ENCODE peak calls at places on chromosomes 13 and 19, in four cellular contexts. D, F, Y and J are unnamed samples.

GRCh38 chr13:25422153-25422552 is 50.4 kb downstream of the ATP8A2 start:
- DNase-seq in Y (no peak), D (no peak), F (no peak), J (no peak)

GRCh38 chr13:20990910-20991525 is 70.4 kb downstream of the LATS2 start:
- DNase-seq in D (no peak), Y (no peak), F (no peak), J (no peak)

GRCh38 chr13:113091891-113092775 is 13.5 kb upstream of the F7 start:
- DNase-seq in F (no peak), Y (no peak), D (no peak), J (peak)

GRCh38 chr19:10691883-10692282 is 9.4 kb upstream of the QTRT1 start:
- DNase-seq in F (no peak), D (no peak), Y (no peak), J (no peak)

GRCh38 chr19:47028372-47028672 is 8.7 kb downstream of the NPAS1 start:
- DNase-seq in D (no peak), F (no peak), Y (no peak), J (peak)

GRCh38 chr13:41905600-41906254 is 55.2 kb downstream of the VWA8 start:
- DNase-seq in F (peak), Y (no peak), D (no peak), J (no peak)

GRCh38 chr19:391199-391557 is 17.8 kb downstream of the C2CD4C start:
- DNase-seq in F (no peak), Y (no peak), D (peak), J (no peak)

GRCh38 chr13:40595693-40596092 is 70.7 kb downstream of the FOXO1 start:
- DNase-seq in Y (no peak), F (no peak), D (no peak), J (no peak)

GRCh38 chr19:58559275-58560006 is 1.0 kb upstream of the UBE2M start:
- DNase-seq in F (peak), Y (peak), D (peak), J (peak)

GRCh38 chr13:94263038-94263437 is 216.4 kb downstream of the DCT start:
- DNase-seq in D (no peak), Y (no peak), F (no peak), J (no peak)

DNA sequence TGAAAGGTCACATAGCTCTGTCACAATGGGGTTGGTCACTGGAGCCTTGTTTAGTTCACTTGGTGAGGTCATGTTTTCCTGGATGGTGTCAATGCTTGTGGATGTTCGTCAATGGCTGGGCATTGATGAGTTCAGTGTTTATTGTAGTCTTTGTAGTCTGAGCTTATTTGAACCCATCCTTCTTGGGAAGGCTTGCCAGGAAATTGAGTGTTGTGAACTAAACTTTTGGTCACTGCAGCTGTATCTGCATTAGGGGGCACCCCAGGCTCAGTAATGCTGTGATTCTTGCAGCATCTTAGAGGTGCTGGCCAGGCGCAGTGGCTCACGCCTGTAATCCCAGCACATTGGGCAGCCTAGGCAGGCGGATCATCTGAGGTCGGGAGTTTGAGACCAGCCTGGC is 22.0 kb downstream of the BLOC1S3 start:
- DNase-seq in Y (no peak), D (peak), F (no peak), J (no peak)
- TF ChIP-seq CTCF in Y (peak), D (no peak), F (peak), J (no peak)

GRCh38 chr19:7382694-7383093 is 34.0 kb downstream of the ARHGEF18 start:
- DNase-seq in Y (no peak), F (no peak), D (no peak), J (no peak)
- TF ChIP-seq CTCF in Y (peak), F (no peak), D (no peak), J (no peak)

GRCh38 chr13:46553886-46554855 is 1.2 kb downstream of the LRCH1 start:
- DNase-seq in D (peak), F (peak), Y (peak), J (peak)
- TF ChIP-seq CTCF in D (no peak), F (no peak), Y (peak), J (no peak)

GRCh38 chr13:34078334-34078999 is 260.5 kb downstream of the RFC3 start:
- DNase-seq in D (no peak), F (no peak), Y (no peak), J (no peak)

GRCh38 chr13:34076319-34076718 is 258.4 kb downstream of the RFC3 start:
- DNase-seq in D (no peak), F (no peak), Y (no peak), J (no peak)

GRCh38 chr13:34076943-34077703 is 259.2 kb downstream of the RFC3 start:
- DNase-seq in D (no peak), F (peak), Y (no peak), J (no peak)
- TF ChIP-seq CTCF in D (no peak), F (peak), Y (peak), J (no peak)

DNA sequence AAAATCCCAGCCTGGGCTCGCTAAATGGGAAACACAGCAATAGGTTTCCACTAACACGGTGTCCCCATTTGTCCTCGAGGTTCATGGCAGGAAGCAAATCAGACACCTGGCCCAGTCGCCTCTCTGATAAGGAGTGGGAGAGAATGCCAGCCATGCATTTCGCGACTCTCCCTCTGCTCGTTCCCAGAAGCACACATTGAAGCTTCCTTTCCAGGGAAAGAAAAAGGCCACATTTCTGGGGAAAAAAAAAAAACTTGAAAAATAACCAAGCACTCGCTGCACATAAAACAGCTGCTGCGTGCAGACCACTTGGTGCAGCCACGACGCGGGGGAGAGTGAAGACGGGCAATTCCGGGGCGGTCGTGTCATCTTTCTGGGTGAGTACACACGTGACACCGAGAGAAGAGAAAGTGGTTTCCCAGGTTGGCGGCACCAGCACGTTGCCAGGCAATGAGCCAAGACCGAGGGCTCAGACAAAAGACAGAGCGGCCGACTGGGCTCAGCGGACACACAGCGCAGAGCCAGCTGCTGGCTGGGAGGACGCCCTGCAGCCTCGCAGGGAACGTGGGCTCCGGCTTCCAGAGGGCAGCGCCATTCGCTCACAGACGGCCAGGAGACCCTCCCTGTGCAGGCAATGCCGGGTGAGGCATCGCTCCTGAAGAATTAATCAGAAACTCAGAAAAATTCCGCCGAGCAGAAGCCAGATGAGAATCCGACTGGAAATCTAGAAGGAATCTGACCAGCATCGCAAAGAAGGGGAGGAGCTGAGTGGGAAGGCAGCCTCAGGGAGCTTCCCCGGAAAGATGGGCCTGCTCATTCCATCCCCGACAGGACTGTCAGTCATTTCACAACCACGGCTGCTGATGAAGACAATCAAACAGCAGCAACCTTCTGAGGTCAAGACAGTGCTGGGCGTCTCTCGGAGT is 83.2 kb upstream of the IRS2 start:
- DNase-seq in Y (no peak), D (peak), F (peak), J (no peak)
- TF ChIP-seq CTCF in Y (no peak), D (no peak), F (peak), J (no peak)

GRCh38 chr19:13038306-13039210 is 43.3 kb downstream of the NFIX start:
- DNase-seq in Y (no peak), F (no peak), D (no peak), J (no peak)
- TF ChIP-seq CTCF in Y (no peak), F (no peak), D (no peak), J (no peak)

GRCh38 chr19:5542665-5543064 is 25.1 kb downstream of the TINCR start:
- DNase-seq in F (no peak), Y (no peak), D (no peak), J (no peak)
- TF ChIP-seq CTCF in F (no peak), Y (no peak), D (no peak), J (no peak)

DNA sequence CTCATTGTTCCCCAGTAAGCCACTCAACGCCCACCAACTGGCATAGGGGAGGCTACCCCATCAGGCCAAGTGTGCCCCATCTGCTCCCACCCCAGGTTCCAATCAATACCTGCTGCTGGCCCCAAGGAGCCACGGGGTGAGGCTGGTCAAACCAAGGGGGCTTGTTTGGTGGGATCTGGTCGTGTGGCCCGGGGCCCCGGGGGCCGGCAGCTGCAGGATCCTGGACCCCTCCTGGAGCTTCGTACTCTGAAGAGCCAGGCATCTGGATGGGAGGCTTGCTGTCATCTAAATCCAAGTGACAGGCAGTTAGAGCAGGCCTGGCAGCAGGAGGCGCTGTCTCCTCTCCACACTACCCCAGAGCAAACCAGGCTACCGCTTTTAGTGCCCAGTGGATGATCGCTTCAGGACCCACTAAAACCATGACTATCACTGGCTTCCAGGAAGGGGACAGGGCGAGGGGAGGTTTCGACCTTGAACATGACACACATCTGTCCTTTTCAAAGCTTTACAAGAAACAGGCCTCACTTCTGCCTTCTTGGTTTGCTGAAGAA is 14.2 kb downstream of the CHERP start:
- DNase-seq in D (peak), F (no peak), Y (no peak), J (peak)
- TF ChIP-seq CTCF in D (peak), F (peak), Y (peak), J (peak)

DNA sequence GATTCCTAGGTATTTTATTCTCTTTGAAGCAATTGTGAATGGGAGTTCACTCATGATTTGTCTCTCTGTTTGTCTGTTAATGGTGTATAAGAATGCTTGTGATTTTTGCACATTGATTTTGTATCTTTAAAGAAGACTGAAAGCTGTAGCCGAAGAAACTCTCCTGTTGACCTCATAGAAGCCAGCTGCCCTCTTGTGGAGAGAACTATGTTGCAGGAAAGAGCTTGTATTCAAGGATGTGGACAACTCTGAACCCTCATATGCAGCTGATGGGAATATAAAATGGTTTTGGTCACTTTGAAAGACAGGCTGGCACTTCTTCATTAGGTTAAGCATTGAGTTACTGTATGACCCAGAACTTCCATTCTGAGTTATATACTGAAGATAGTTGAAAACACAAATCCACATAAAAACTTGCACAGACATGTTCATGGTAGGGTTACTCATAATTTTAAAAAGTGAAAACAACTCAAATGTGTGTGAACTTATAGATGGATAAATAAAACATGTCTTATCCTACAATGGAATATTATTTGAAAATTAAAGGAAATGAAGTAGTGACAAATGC is 65.8 kb upstream of the SLITRK6 start:
- DNase-seq in F (no peak), Y (no peak), D (no peak), J (no peak)
- TF ChIP-seq CTCF in F (no peak), Y (peak), D (no peak), J (peak)

DNA sequence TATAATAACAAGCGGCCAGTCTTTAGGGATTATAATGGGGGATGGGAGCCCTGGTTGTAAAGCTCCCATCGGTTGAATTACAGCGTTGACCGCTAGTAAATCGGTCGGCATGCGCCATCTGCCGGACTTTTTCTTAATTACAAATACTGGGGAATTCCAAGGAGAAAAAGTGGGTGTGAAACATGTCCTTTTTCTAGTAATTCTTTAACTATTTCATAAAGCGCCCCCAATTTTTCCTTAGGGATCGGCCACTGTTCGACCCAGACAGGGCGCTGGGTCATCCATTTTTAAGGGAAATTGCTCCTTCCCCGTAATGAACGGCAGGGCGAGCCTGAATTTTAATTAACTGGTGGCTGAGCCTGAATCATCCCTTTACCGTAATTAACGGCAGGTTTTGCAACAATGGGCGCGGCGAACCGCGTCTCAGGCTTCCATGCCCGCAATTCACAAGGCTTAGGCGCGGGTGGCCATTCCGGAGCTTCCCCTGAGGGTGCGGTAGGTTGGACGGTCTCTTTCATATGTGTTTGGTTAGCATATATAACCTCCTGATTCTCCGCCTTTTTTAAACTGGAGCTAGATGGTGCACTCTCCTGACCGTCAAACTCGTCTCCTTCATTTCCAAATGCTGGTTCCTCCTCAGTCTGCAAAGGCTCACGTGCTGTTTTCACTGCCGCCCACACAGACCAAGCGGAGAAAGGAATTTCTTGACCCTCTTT is 30.2 kb upstream of the EVI5L start:
- DNase-seq in Y (peak), D (peak), F (peak), J (peak)
- TF ChIP-seq CTCF in Y (peak), D (peak), F (peak), J (peak)